ENCODE peak calls at places on chromosomes 4 and X, in eight cellular contexts. One of them, this sample, is unnamed. For H3K27me3, the result is how much of the 10 kb centered on the place peaks cover.

GRCh38 chr4:78437608-78438088 is 113.9 kb upstream of the ANXA3 start:
- DNase-seq in stomach: no peak
- DNase-seq in HepG2: no peak
- DNase-seq in sigmoid colon: no peak
- DNase-seq in tibial nerve: no peak
- DNase-seq in ovary: no peak
- DNase-seq in K562: no peak
- DNase-seq in upper lobe of left lung: no peak
- DNase-seq in this sample: peak

GRCh38 chr4:186307497-186307896 is 41.5 kb downstream of the F11 start:
- DNase-seq in stomach: no peak
- DNase-seq in HepG2: no peak
- DNase-seq in sigmoid colon: no peak
- DNase-seq in tibial nerve: no peak
- DNase-seq in ovary: no peak
- DNase-seq in K562: no peak
- DNase-seq in upper lobe of left lung: peak
- DNase-seq in this sample: no peak

GRCh38 chrX:100904433-100904832 is 24.3 kb downstream of the XKRX start:
- DNase-seq in stomach: no peak
- DNase-seq in HepG2: no peak
- DNase-seq in sigmoid colon: no peak
- DNase-seq in tibial nerve: no peak
- DNase-seq in ovary: no peak
- DNase-seq in K562: no peak
- DNase-seq in upper lobe of left lung: no peak
- DNase-seq in this sample: no peak

GRCh38 chr4:172786039-172786792 is 382.4 kb upstream of the GALNT7 start:
- DNase-seq in stomach: peak
- DNase-seq in HepG2: no peak
- DNase-seq in sigmoid colon: no peak
- DNase-seq in tibial nerve: no peak
- DNase-seq in ovary: no peak
- DNase-seq in K562: no peak
- DNase-seq in upper lobe of left lung: peak
- DNase-seq in this sample: no peak

GRCh38 chr4:53800741-53801140 is 209.5 kb upstream of the LNX1 start:
- DNase-seq in stomach: no peak
- DNase-seq in HepG2: no peak
- DNase-seq in sigmoid colon: no peak
- DNase-seq in tibial nerve: no peak
- DNase-seq in ovary: no peak
- DNase-seq in K562: no peak
- DNase-seq in upper lobe of left lung: no peak
- DNase-seq in this sample: no peak

GRCh38 chrX:39361736-39362135 is 560.5 kb downstream of the MID1IP1 start:
- DNase-seq in stomach: no peak
- DNase-seq in HepG2: no peak
- DNase-seq in sigmoid colon: no peak
- DNase-seq in tibial nerve: no peak
- DNase-seq in ovary: no peak
- DNase-seq in K562: no peak
- DNase-seq in upper lobe of left lung: no peak
- DNase-seq in this sample: no peak

GRCh38 chrX:25144043-25144940 is 128.5 kb upstream of the ARX start:
- DNase-seq in stomach: peak
- DNase-seq in HepG2: peak
- DNase-seq in sigmoid colon: peak
- DNase-seq in tibial nerve: peak
- DNase-seq in ovary: peak
- DNase-seq in K562: peak
- DNase-seq in upper lobe of left lung: peak
- DNase-seq in this sample: peak

GRCh38 chr4:182643801-182644311 is 273.3 kb downstream of the DCTD start:
- DNase-seq in stomach: no peak
- DNase-seq in HepG2: no peak
- DNase-seq in sigmoid colon: no peak
- DNase-seq in tibial nerve: no peak
- DNase-seq in ovary: no peak
- DNase-seq in K562: no peak
- DNase-seq in upper lobe of left lung: no peak
- DNase-seq in this sample: no peak

GRCh38 chr4:108533245-108533844 is 87.0 kb upstream of the RPL34 start:
- DNase-seq in stomach: no peak
- DNase-seq in HepG2: no peak
- DNase-seq in sigmoid colon: no peak
- DNase-seq in tibial nerve: no peak
- DNase-seq in ovary: no peak
- DNase-seq in K562: no peak
- DNase-seq in upper lobe of left lung: no peak
- DNase-seq in this sample: no peak

DNA sequence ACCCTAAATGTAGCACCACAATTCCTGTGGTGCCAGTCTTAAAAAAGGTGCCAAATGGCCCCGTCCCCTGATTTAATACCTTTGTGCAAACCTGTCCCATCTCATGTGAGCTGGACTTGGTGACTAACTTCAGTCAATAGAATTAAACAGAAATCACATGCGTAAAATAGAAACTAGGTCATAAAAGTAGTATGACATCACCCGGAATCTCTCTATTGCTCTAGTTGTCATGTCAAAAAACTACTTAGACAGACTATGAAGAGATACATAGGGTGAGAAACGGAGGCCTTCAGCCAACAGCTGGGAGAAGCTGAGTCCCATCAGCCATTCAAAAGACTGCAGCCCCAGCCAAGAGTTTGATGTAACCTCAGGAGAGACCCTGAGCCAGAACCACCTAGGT is 293.5 kb upstream of the HS3ST1 start:
- DNase-seq in stomach: no peak
- DNase-seq in HepG2: no peak
- DNase-seq in sigmoid colon: no peak
- DNase-seq in tibial nerve: no peak
- DNase-seq in ovary: no peak
- DNase-seq in K562: no peak
- DNase-seq in upper lobe of left lung: no peak
- DNase-seq in this sample: no peak
- H3K27me3 ChIP-seq in stomach: under half
- H3K27me3 ChIP-seq in HepG2: under half
- H3K27me3 ChIP-seq in sigmoid colon: under half
- H3K27me3 ChIP-seq in tibial nerve: under half
- H3K27me3 ChIP-seq in ovary: under half
- H3K27me3 ChIP-seq in K562: under half
- H3K27me3 ChIP-seq in upper lobe of left lung: under half
- H3K27me3 ChIP-seq in this sample: under half

GRCh38 chr4:146477054-146477453 is 44.7 kb downstream of the SLC10A7 start:
- DNase-seq in stomach: no peak
- DNase-seq in HepG2: no peak
- DNase-seq in sigmoid colon: no peak
- DNase-seq in tibial nerve: no peak
- DNase-seq in ovary: no peak
- DNase-seq in K562: no peak
- DNase-seq in upper lobe of left lung: no peak
- DNase-seq in this sample: no peak

GRCh38 chr4:146469053-146469452 is 52.7 kb downstream of the SLC10A7 start:
- DNase-seq in stomach: no peak
- DNase-seq in HepG2: no peak
- DNase-seq in sigmoid colon: no peak
- DNase-seq in tibial nerve: no peak
- DNase-seq in ovary: no peak
- DNase-seq in K562: no peak
- DNase-seq in upper lobe of left lung: no peak
- DNase-seq in this sample: no peak

GRCh38 chr4:146478009-146478408 is 43.7 kb downstream of the SLC10A7 start:
- DNase-seq in stomach: no peak
- DNase-seq in HepG2: no peak
- DNase-seq in sigmoid colon: no peak
- DNase-seq in tibial nerve: no peak
- DNase-seq in ovary: no peak
- DNase-seq in K562: no peak
- DNase-seq in upper lobe of left lung: no peak
- DNase-seq in this sample: no peak

GRCh38 chr4:146472404-146472803 is 49.3 kb downstream of the SLC10A7 start:
- DNase-seq in stomach: no peak
- DNase-seq in HepG2: no peak
- DNase-seq in sigmoid colon: no peak
- DNase-seq in tibial nerve: no peak
- DNase-seq in ovary: no peak
- DNase-seq in K562: no peak
- DNase-seq in upper lobe of left lung: no peak
- DNase-seq in this sample: no peak
- TF ChIP-seq EP300 in stomach: no peak
- TF ChIP-seq EP300 in HepG2: no peak
- TF ChIP-seq EP300 in sigmoid colon: no peak
- TF ChIP-seq EP300 in tibial nerve: no peak
- TF ChIP-seq EP300 in ovary: no peak
- TF ChIP-seq EP300 in K562: no peak
- TF ChIP-seq EP300 in upper lobe of left lung: no peak
- TF ChIP-seq EP300 in this sample: no peak

DNA sequence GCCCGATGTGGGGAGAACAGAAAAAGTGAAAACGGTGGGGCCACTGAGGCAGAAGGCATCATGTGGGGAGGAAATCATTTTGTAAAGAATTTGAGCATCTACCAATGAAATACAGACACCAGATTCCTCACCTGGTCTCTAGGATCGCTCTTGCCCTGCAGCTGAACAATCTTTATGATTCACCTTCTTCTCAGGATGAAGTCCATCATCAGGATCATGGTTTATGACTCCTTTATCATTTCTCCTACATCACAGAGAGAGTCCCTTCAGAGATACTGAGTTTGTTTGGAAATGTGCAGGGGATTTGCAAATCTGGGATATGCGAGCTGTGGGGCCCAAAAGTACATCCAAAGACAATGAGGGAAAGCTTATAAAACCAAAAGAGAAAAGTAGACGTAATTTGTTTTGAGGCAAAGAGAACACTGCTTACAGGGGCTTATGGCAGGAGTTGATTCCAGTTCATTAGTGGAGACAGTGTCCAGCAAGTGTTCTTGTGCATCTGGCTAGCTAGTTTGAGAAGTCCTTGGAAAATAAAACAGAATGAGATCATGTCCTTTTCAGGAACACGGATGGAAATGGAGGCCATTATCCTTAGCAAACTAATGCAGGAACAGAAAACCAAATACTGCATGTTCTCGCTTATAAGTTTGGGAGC is 15.3 kb upstream of the ANXA5 start:
- DNase-seq in stomach: no peak
- DNase-seq in HepG2: no peak
- DNase-seq in sigmoid colon: no peak
- DNase-seq in tibial nerve: no peak
- DNase-seq in ovary: no peak
- DNase-seq in K562: no peak
- DNase-seq in upper lobe of left lung: no peak
- DNase-seq in this sample: no peak
- H3K27me3 ChIP-seq in stomach: under half
- H3K27me3 ChIP-seq in HepG2: under half
- H3K27me3 ChIP-seq in sigmoid colon: under half
- H3K27me3 ChIP-seq in tibial nerve: under half
- H3K27me3 ChIP-seq in ovary: under half
- H3K27me3 ChIP-seq in K562: under half
- H3K27me3 ChIP-seq in upper lobe of left lung: under half
- H3K27me3 ChIP-seq in this sample: under half

GRCh38 chr4:122798101-122798500 is 28.5 kb upstream of the FGF2 start:
- DNase-seq in stomach: no peak
- DNase-seq in HepG2: peak
- DNase-seq in sigmoid colon: peak
- DNase-seq in tibial nerve: no peak
- DNase-seq in ovary: peak
- DNase-seq in K562: peak
- DNase-seq in upper lobe of left lung: no peak
- DNase-seq in this sample: no peak
- TF ChIP-seq EP300 in stomach: no peak
- TF ChIP-seq EP300 in HepG2: no peak
- TF ChIP-seq EP300 in sigmoid colon: no peak
- TF ChIP-seq EP300 in tibial nerve: peak
- TF ChIP-seq EP300 in ovary: no peak
- TF ChIP-seq EP300 in K562: peak
- TF ChIP-seq EP300 in upper lobe of left lung: no peak
- TF ChIP-seq EP300 in this sample: no peak

DNA sequence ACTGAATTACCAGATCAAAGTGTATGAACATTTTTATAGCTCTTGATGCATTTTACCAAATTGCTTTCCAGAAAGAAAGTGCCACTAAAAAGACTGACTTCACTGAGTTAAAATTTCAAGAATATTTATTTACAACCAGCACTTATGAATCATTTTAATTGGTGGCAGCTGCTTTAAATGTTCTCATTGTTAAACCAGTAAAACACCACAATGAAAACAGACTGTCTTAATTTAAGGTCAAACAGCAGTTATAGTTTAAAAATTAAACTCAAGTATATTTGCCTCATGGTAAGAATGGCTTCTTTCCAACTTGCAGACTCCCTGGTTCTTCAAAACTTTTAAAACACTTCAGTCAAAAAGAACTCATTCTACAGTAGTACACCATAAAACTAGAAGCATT is 36.9 kb downstream of the AMMECR1 start:
- DNase-seq in stomach: no peak
- DNase-seq in HepG2: no peak
- DNase-seq in sigmoid colon: no peak
- DNase-seq in tibial nerve: no peak
- DNase-seq in ovary: no peak
- DNase-seq in K562: no peak
- DNase-seq in upper lobe of left lung: no peak
- DNase-seq in this sample: no peak
- H3K27me3 ChIP-seq in stomach: under half
- H3K27me3 ChIP-seq in HepG2: under half
- H3K27me3 ChIP-seq in sigmoid colon: under half
- H3K27me3 ChIP-seq in tibial nerve: under half
- H3K27me3 ChIP-seq in ovary: under half
- H3K27me3 ChIP-seq in K562: under half
- H3K27me3 ChIP-seq in upper lobe of left lung: under half
- H3K27me3 ChIP-seq in this sample: under half

GRCh38 chrX:45434231-45434630 is 233.6 kb upstream of the DIPK2B start:
- DNase-seq in stomach: no peak
- DNase-seq in HepG2: no peak
- DNase-seq in sigmoid colon: no peak
- DNase-seq in tibial nerve: no peak
- DNase-seq in ovary: no peak
- DNase-seq in K562: no peak
- DNase-seq in upper lobe of left lung: no peak
- DNase-seq in this sample: no peak

GRCh38 chrX:45424341-45424740 is 223.7 kb upstream of the DIPK2B start:
- DNase-seq in stomach: no peak
- DNase-seq in HepG2: no peak
- DNase-seq in sigmoid colon: no peak
- DNase-seq in tibial nerve: no peak
- DNase-seq in ovary: no peak
- DNase-seq in K562: no peak
- DNase-seq in upper lobe of left lung: no peak
- DNase-seq in this sample: no peak

GRCh38 chrX:45428816-45429215 is 228.1 kb upstream of the DIPK2B start:
- DNase-seq in stomach: no peak
- DNase-seq in HepG2: no peak
- DNase-seq in sigmoid colon: no peak
- DNase-seq in tibial nerve: no peak
- DNase-seq in ovary: no peak
- DNase-seq in K562: no peak
- DNase-seq in upper lobe of left lung: no peak
- DNase-seq in this sample: no peak
- TF ChIP-seq EP300 in stomach: no peak
- TF ChIP-seq EP300 in HepG2: no peak
- TF ChIP-seq EP300 in sigmoid colon: no peak
- TF ChIP-seq EP300 in tibial nerve: no peak
- TF ChIP-seq EP300 in ovary: no peak
- TF ChIP-seq EP300 in K562: no peak
- TF ChIP-seq EP300 in upper lobe of left lung: no peak
- TF ChIP-seq EP300 in this sample: no peak